ENCODE peak calls at places on chromosome 21, in four cellular contexts. B is skeletal muscle cell, U is GM04504, G is LNCaP clone FGC. K is an unnamed sample.

GRCh38 chr21:32888971-32889370 is 117.4 kb upstream of the PAXBP1 start:
- DNase-seq in B (no peak), U (peak), G (no peak), K (no peak)

GRCh38 chr21:45386728-45387371 is 18.1 kb upstream of the COL18A1 start:
- DNase-seq in B (peak), U (peak), G (no peak), K (peak)

GRCh38 chr21:31887596-31887920 is 14.7 kb downstream of the HUNK start:
- DNase-seq in B (no peak), U (no peak), G (no peak), K (no peak)

GRCh38 chr21:35257413-35257812 is 208.3 kb upstream of the RUNX1 start:
- DNase-seq in B (peak), U (peak), G (no peak), K (peak)

GRCh38 chr21:45302082-45303061 is 14.7 kb upstream of the POFUT2 start:
- DNase-seq in B (peak), U (no peak), G (no peak), K (no peak)

GRCh38 chr21:17462276-17462981 is 50.4 kb upstream of the CXADR start:
- DNase-seq in B (no peak), U (no peak), G (no peak), K (no peak)

GRCh38 chr21:46111857-46112730 is 14.2 kb downstream of the COL6A2 start:
- DNase-seq in B (no peak), U (no peak), G (no peak), K (no peak)

GRCh38 chr21:41663805-41664788 is 102.8 kb downstream of the RIPK4 start:
- DNase-seq in B (no peak), U (no peak), G (no peak), K (no peak)

GRCh38 chr21:26553921-26554320 is 19.2 kb downstream of the CYYR1 start:
- DNase-seq in B (no peak), U (no peak), G (no peak), K (no peak)

GRCh38 chr21:39441502-39442475 is 3.8 kb downstream of the LCA5L start:
- DNase-seq in B (no peak), U (no peak), G (no peak), K (no peak)

GRCh38 chr21:17738171-17738953 is 80.8 kb downstream of the C21orf91 start:
- DNase-seq in B (no peak), U (no peak), G (peak), K (no peak)

GRCh38 chr21:29938968-29939858 is 583 bp downstream of the GRIK1 start:
- DNase-seq in B (no peak), U (no peak), G (no peak), K (no peak)

GRCh38 chr21:31848339-31848985 is 24.4 kb upstream of the HUNK start:
- DNase-seq in B (no peak), U (no peak), G (no peak), K (no peak)

GRCh38 chr21:25496825-25497482 is 110.3 kb downstream of the MRPL39 start:
- DNase-seq in B (peak), U (no peak), G (no peak), K (peak)

GRCh38 chr21:44718571-44718970 is 7.2 kb upstream of the TSPEAR start:
- DNase-seq in B (no peak), U (no peak), G (no peak), K (no peak)

GRCh38 chr21:34565238-34565637 is 49.7 kb downstream of the RCAN1 start:
- DNase-seq in B (no peak), U (no peak), G (no peak), K (no peak)

GRCh38 chr21:27759091-27759659 is 792.3 kb upstream of the ADAMTS5 start:
- DNase-seq in B (no peak), U (no peak), G (no peak), K (no peak)

GRCh38 chr21:43355196-43355924 is 71.6 kb downstream of the SIK1 start:
- DNase-seq in B (no peak), U (no peak), G (no peak), K (no peak)

GRCh38 chr21:39647476-39647875 is 34.7 kb downstream of the B3GALT5 start:
- DNase-seq in B (no peak), U (peak), G (no peak), K (peak)

GRCh38 chr21:39673163-39673562 is 60.4 kb downstream of the B3GALT5 start:
- DNase-seq in B (no peak), U (no peak), G (no peak), K (no peak)

GRCh38 chr21:25639922-25640670 is 1.0 kb downstream of the JAM2 start:
- DNase-seq in B (no peak), U (no peak), G (no peak), K (no peak)

GRCh38 chr21:45966995-45967394 is 14.6 kb upstream of the COL6A1 start:
- DNase-seq in B (no peak), U (no peak), G (no peak), K (no peak)

GRCh38 chr21:45406801-45407628 is 2.0 kb downstream of the COL18A1 start:
- DNase-seq in B (no peak), U (no peak), G (no peak), K (no peak)

GRCh38 chr21:36756527-36756926 is 57.6 kb downstream of the SIM2 start:
- DNase-seq in B (no peak), U (no peak), G (peak), K (no peak)

GRCh38 chr21:45388611-45389296 is 16.2 kb upstream of the COL18A1 start:
- DNase-seq in B (no peak), U (no peak), G (no peak), K (no peak)

GRCh38 chr21:29145354-29145782 is 14.9 kb downstream of the MAP3K7CL start:
- DNase-seq in B (peak), U (peak), G (no peak), K (peak)

GRCh38 chr21:25911730-25912401 is 177.1 kb downstream of the GABPA start:
- DNase-seq in B (no peak), U (no peak), G (no peak), K (no peak)

GRCh38 chr21:42209801-42210479 is 9.0 kb upstream of the ABCG1 start:
- DNase-seq in B (no peak), U (no peak), G (no peak), K (no peak)

GRCh38 chr21:33783173-33783572 is 132.4 kb downstream of the ATP5PO start:
- DNase-seq in B (no peak), U (no peak), G (no peak), K (no peak)

GRCh38 chr21:29376556-29376955 is 77.8 kb downstream of the BACH1 start:
- DNase-seq in B (no peak), U (no peak), G (no peak), K (no peak)

GRCh38 chr21:44942566-44942965 is 2.7 kb downstream of the SLX9 start:
- DNase-seq in B (no peak), U (no peak), G (no peak), K (no peak)

GRCh38 chr21:45178971-45179370 is 104.6 kb downstream of the ADARB1 start:
- DNase-seq in B (no peak), U (no peak), G (no peak), K (no peak)

GRCh38 chr21:18801468-18801867 is 397.9 kb upstream of the TMPRSS15 start:
- DNase-seq in B (no peak), U (no peak), G (peak), K (no peak)

GRCh38 chr21:36422279-36423098 is 37.3 kb downstream of the CHAF1B start:
- DNase-seq in B (peak), U (peak), G (peak), K (peak)

GRCh38 chr21:40333731-40334130 is 466.5 kb downstream of the PCP4 start:
- DNase-seq in B (no peak), U (no peak), G (no peak), K (no peak)

GRCh38 chr21:46195595-46196195 is 11.4 kb upstream of the SPATC1L start:
- DNase-seq in B (no peak), U (no peak), G (no peak), K (no peak)

GRCh38 chr21:41684381-41685245 is 82.2 kb downstream of the RIPK4 start:
- DNase-seq in B (peak), U (peak), G (no peak), K (peak)

GRCh38 chr21:45332981-45333582 is 45.4 kb upstream of the POFUT2 start:
- DNase-seq in B (no peak), U (no peak), G (no peak), K (no peak)

GRCh38 chr21:37829043-37829442 is 87.2 kb downstream of the KCNJ6 start:
- DNase-seq in B (no peak), U (no peak), G (no peak), K (no peak)

GRCh38 chr21:46213620-46214286 is 14.8 kb downstream of the LSS start:
- DNase-seq in B (no peak), U (no peak), G (no peak), K (no peak)